ENCODE peak calls at places on chromosomes 13 and 19, in six cellular contexts. I is breast epithelium, X is body of pancreas, E is suprapubic skin, D is tibial nerve, B is A549. L is an unnamed sample.

GRCh38 chr19:40090256-40091204 is at the start of gene ZNF780A:
- DNase-seq in X (peak), I (peak), E (peak), D (peak), B (peak), L (peak)

GRCh38 chr13:113552079-113552478 is 32.5 kb upstream of the TFDP1 start:
- DNase-seq in X (no peak), B (no peak), E (no peak), I (peak), D (no peak), L (peak)

GRCh38 chr13:38045278-38046048 is 175.9 kb upstream of the TRPC4 start:
- DNase-seq in X (no peak), E (no peak), I (no peak), D (no peak), B (peak), L (no peak)

GRCh38 chr13:45063261-45063870 is 56.9 kb upstream of the GTF2F2 start:
- DNase-seq in I (no peak), B (no peak), X (no peak), E (no peak), D (no peak), L (no peak)

GRCh38 chr13:21079761-21080730 is 18.7 kb upstream of the LATS2 start:
- DNase-seq in E (peak), B (no peak), I (no peak), X (peak), D (peak), L (no peak)

GRCh38 chr13:74869846-74870245 is 612.1 kb downstream of the TBC1D4 start:
- DNase-seq in B (no peak), X (no peak), D (no peak), E (no peak), I (no peak), L (no peak)

GRCh38 chr19:33818426-33818825 is 21.8 kb downstream of the KCTD15 start:
- DNase-seq in X (no peak), D (no peak), I (no peak), E (peak), B (no peak), L (no peak)

GRCh38 chr13:100827489-100828000 is 152.9 kb upstream of the TMTC4 start:
- DNase-seq in X (no peak), B (no peak), E (no peak), I (no peak), D (no peak), L (no peak)

GRCh38 chr13:45162821-45163220 is 38.0 kb downstream of the KCTD4 start:
- DNase-seq in I (no peak), B (peak), D (no peak), E (no peak), X (no peak), L (no peak)

GRCh38 chr19:5498817-5499535 is 43.8 kb downstream of the ZNRF4 start:
- DNase-seq in I (no peak), B (no peak), E (no peak), D (no peak), X (no peak), L (no peak)

GRCh38 chr19:3289971-3290569 is 65.6 kb downstream of the CELF5 start:
- DNase-seq in D (no peak), E (no peak), B (peak), I (peak), X (no peak), L (no peak)

GRCh38 chr19:35211545-35212230 is 16.9 kb downstream of the FAM187B start:
- DNase-seq in D (peak), I (no peak), E (peak), B (no peak), X (peak), L (peak)

GRCh38 chr19:35209646-35210045 is 18.9 kb downstream of the FAM187B start:
- DNase-seq in B (no peak), E (no peak), I (no peak), X (no peak), D (no peak), L (no peak)

GRCh38 chr19:35214766-35215422 is 13.6 kb downstream of the FAM187B start:
- DNase-seq in D (no peak), I (no peak), B (no peak), X (no peak), E (no peak), L (no peak)

GRCh38 chr19:35213678-35214632 is 14.6 kb downstream of the FAM187B start:
- DNase-seq in D (peak), E (peak), B (peak), X (peak), I (peak), L (peak)

GRCh38 chr19:35212241-35212640 is 16.3 kb downstream of the FAM187B start:
- DNase-seq in E (no peak), B (no peak), I (no peak), D (no peak), X (no peak), L (no peak)
- H3K27ac ChIP-seq in E (peak), B (no peak), I (peak), D (peak), X (peak), L (peak)

GRCh38 chr19:54158812-54159351 is 639 bp downstream of the LENG1 start:
- DNase-seq in E (no peak), D (no peak), I (no peak), B (no peak), X (no peak), L (no peak)

GRCh38 chr19:54159352-54160181 is at the start of gene LENG1:
- DNase-seq in E (peak), D (peak), B (peak), I (peak), X (peak), L (peak)

GRCh38 chr19:54160948-54161347 is 1.4 kb upstream of the LENG1 start:
- DNase-seq in E (no peak), B (no peak), X (no peak), I (no peak), D (no peak), L (no peak)

GRCh38 chr19:54162241-54162805 is 2.8 kb upstream of the LENG1 start:
- DNase-seq in D (peak), I (peak), B (peak), X (peak), E (peak), L (peak)

GRCh38 chr19:54160182-54160811 is 776 bp upstream of the LENG1 start:
- DNase-seq in I (no peak), B (no peak), E (no peak), D (no peak), X (no peak), L (no peak)
- TF ChIP-seq POLR2A in I (no peak), B (no peak), E (no peak), D (no peak), X (no peak), L (no peak)

DNA sequence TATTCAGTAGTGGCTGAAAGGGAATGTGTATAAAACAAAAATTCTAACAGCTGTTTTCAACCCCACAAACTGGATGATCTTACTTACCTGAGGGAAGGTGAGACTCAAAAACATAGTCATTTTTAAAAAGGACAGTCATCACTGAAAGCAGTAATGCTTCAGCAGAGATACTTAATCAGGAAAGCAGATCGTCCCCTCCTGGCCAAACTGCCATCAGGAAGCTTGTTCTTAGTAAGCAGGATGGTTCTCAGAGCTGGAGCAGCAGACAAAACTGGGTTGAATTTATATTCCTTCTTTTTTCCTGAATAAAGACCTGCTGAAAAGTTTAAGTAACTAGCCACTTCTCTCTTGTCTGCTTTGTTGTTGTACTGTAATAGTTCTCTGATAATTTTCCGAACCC is 1156.5 kb downstream of the OLFM4 start:
- DNase-seq in X (no peak), D (no peak), E (no peak), B (no peak), I (no peak), L (no peak)
- H3K27ac ChIP-seq in X (no peak), D (no peak), E (no peak), B (no peak), I (no peak), L (no peak)

GRCh38 chr19:49243726-49244125 is 81.3 kb downstream of the SLC6A16 start:
- DNase-seq in B (no peak), E (peak), D (no peak), I (no peak), X (no peak), L (no peak)
- TF ChIP-seq POLR2A in B (no peak), E (no peak), D (no peak), I (no peak), X (no peak), L (no peak)